ENCODE peak calls at places on chromosomes 13 and 19, in six cellular contexts. W is HepG2, E is K562, U is HCT116, J is H1, Z is GM12878. P is an unnamed sample.

GRCh38 chr13:80040977-80041310 is 300.0 kb downstream of the SPRY2 start:
- DNase-seq in U (no peak), E (no peak), Z (no peak), W (no peak), J (no peak), P (no peak)

GRCh38 chr13:48235100-48235813 is 2.3 kb downstream of the ITM2B start:
- DNase-seq in W (no peak), U (no peak), E (no peak), Z (peak), J (no peak), P (peak)

GRCh38 chr19:16295071-16295470 is 29.6 kb upstream of the KLF2 start:
- DNase-seq in W (no peak), Z (no peak), J (no peak), U (no peak), E (no peak), P (no peak)

GRCh38 chr19:1882089-1882785 is 3.1 kb downstream of the ABHD17A start:
- DNase-seq in E (peak), U (no peak), Z (no peak), W (no peak), J (no peak), P (no peak)

GRCh38 chr13:33017410-33017929 is 1.2 kb downstream of the KL start:
- DNase-seq in W (peak), J (no peak), E (peak), U (no peak), Z (peak), P (no peak)

GRCh38 chr19:49361438-49362047 is 673 bp downstream of the TEAD2 start:
- DNase-seq in U (peak), J (no peak), E (peak), W (peak), Z (no peak), P (no peak)

GRCh38 chr13:92547256-92547655 is 679.4 kb upstream of the GPC6 start:
- DNase-seq in Z (no peak), E (no peak), J (no peak), W (no peak), U (no peak), P (no peak)

GRCh38 chr13:113836917-113837553 is 26.8 kb downstream of the GAS6 start:
- DNase-seq in W (no peak), Z (no peak), U (peak), E (no peak), J (no peak), P (no peak)

GRCh38 chr19:5804516-5805464 is at the start of gene NRTN:
- DNase-seq in U (no peak), E (peak), W (no peak), Z (no peak), J (peak), P (no peak)

GRCh38 chr13:102510072-102510471 is 86.7 kb upstream of the TPP2 start:
- DNase-seq in J (no peak), U (no peak), Z (no peak), E (no peak), W (no peak), P (no peak)

GRCh38 chr19:57302020-57302465 is 18.2 kb upstream of the ZNF543 start:
- DNase-seq in Z (no peak), J (no peak), U (no peak), W (no peak), E (no peak), P (no peak)

GRCh38 chr13:59680429-59681024 is 483.2 kb downstream of the DIAPH3 start:
- DNase-seq in W (no peak), U (peak), Z (no peak), J (no peak), E (peak), P (no peak)

GRCh38 chr19:31214086-31214485 is 135.2 kb downstream of the TSHZ3 start:
- DNase-seq in J (no peak), Z (no peak), E (peak), U (no peak), W (no peak), P (no peak)

GRCh38 chr19:38006361-38007045 is 99.5 kb downstream of the SIPA1L3 start:
- DNase-seq in U (no peak), E (no peak), Z (peak), W (peak), J (no peak), P (no peak)

GRCh38 chr19:17755977-17756670 is 4.8 kb downstream of the FCHO1 start:
- DNase-seq in U (no peak), E (peak), Z (peak), W (no peak), J (peak), P (peak)

GRCh38 chr19:49056101-49056901 is 1.2 kb downstream of the CGB7 start:
- DNase-seq in Z (no peak), E (peak), J (peak), W (peak), U (peak), P (no peak)

GRCh38 chr13:47170971-47171370 is 274.1 kb upstream of the HTR2A start:
- DNase-seq in U (no peak), E (no peak), J (no peak), Z (no peak), W (no peak), P (no peak)

GRCh38 chr13:78659450-78660110 is 625 bp upstream of the OBI1 start:
- DNase-seq in J (no peak), Z (no peak), W (no peak), E (no peak), U (no peak), P (no peak)

GRCh38 chr13:70732611-70733010 is 624.4 kb upstream of the KLHL1 start:
- DNase-seq in W (no peak), Z (no peak), E (no peak), J (no peak), U (no peak), P (no peak)

GRCh38 chr19:27580906-27581305 is 1632.0 kb downstream of the UQCRFS1 start:
- DNase-seq in U (no peak), J (no peak), Z (no peak), W (no peak), E (no peak), P (no peak)

GRCh38 chr13:34941835-34942731 is at the start of gene NBEA:
- DNase-seq in Z (peak), W (peak), E (peak), J (peak), U (peak), P (no peak)

GRCh38 chr13:86906458-86906857 is 764.7 kb upstream of the SLITRK5 start:
- DNase-seq in W (no peak), J (no peak), U (no peak), Z (no peak), E (no peak), P (no peak)

GRCh38 chr13:106753241-106753640 is 185.3 kb upstream of the ARGLU1 start:
- DNase-seq in Z (no peak), E (no peak), W (no peak), J (no peak), U (no peak), P (no peak)

GRCh38 chr19:46076951-46077814 is 36.4 kb upstream of the IGFL4 start:
- DNase-seq in Z (no peak), U (peak), W (peak), J (peak), E (peak), P (peak)

GRCh38 chr13:21849323-21849722 is 178.4 kb downstream of the FGF9 start:
- DNase-seq in W (peak), Z (peak), U (peak), J (no peak), E (peak), P (peak)

GRCh38 chr13:41059896-41060722 is 1.2 kb upstream of the WBP4 start:
- DNase-seq in W (peak), Z (peak), E (peak), J (peak), U (peak), P (peak)

GRCh38 chr19:49315111-49315510 is 9.9 kb downstream of the SLC6A16 start:
- DNase-seq in E (no peak), U (no peak), Z (no peak), J (no peak), W (no peak), P (no peak)

DNA sequence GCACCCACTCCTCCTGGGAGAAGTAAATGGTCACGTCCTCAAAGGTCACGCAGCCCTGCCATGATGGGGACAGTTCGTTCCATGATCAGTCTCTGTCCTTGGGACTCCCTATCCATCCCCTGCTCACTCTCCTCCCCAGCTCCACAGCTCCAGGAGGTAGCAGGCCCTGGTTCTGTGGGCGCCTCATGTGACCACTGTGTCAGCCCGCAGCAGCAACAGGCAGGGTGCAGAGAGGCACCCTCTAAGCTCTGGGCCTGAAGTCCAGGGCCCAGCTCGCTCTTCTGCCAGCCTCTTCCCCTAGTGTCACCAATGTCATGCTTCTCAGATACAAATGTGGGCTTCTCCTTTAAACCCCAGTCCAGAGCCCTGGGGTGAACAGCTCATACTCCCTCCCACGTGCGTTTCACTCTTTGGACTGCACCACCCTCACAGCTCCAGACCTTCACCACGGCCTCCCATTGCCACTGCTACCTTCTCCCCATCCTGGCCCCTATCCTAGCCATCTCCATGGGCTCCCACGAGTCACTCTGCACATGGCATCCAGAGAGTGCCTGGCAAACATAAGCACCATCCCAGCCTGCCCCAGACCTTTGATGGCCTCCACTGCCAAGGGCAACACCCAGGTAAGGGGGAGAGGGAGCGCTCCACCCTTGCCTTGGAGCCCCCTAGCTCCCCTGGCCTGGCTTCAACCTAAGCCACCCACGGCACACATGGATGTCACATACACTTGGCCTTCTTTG is 2.9 kb downstream of the ZNF792 start:
- DNase-seq in U (no peak), E (no peak), W (no peak), J (peak), Z (no peak), P (no peak)
- H3K4me3 ChIP-seq in U (no peak), E (no peak), W (peak), J (no peak), Z (no peak), P (no peak)

GRCh38 chr19:11090264-11091032 is 1.2 kb downstream of the LDLR start:
- DNase-seq in U (peak), E (peak), J (peak), Z (peak), W (peak), P (peak)

GRCh38 chr19:11091343-11092153 is 2.3 kb downstream of the LDLR start:
- DNase-seq in Z (no peak), U (peak), J (no peak), E (peak), W (peak), P (peak)

GRCh38 chr19:11089254-11090013 is at the start of gene LDLR:
- DNase-seq in E (peak), J (peak), W (peak), U (peak), Z (peak), P (peak)

GRCh38 chr19:11087870-11088507 is 1.3 kb upstream of the LDLR start:
- DNase-seq in Z (no peak), W (no peak), U (no peak), J (no peak), E (no peak), P (no peak)

GRCh38 chr19:11088508-11089253 is 582 bp upstream of the LDLR start:
- DNase-seq in W (peak), U (no peak), E (peak), Z (no peak), J (no peak), P (no peak)
- TF ChIP-seq ZNF274 in W (no peak), U (no peak), E (no peak), Z (no peak), J (no peak), P (no peak)

GRCh38 chr19:9436358-9436757 is 985 bp upstream of the ZNF266 start:
- DNase-seq in Z (no peak), J (no peak), W (no peak), U (no peak), E (no peak), P (no peak)
- H3K4me3 ChIP-seq in Z (peak), J (no peak), W (peak), U (no peak), E (peak), P (peak)

GRCh38 chr13:31946091-31946770 is 85.3 kb upstream of the FRY start:
- DNase-seq in J (no peak), Z (no peak), W (no peak), E (no peak), U (no peak), P (no peak)

GRCh38 chr13:31943591-31943990 is 88.0 kb upstream of the FRY start:
- DNase-seq in J (no peak), Z (no peak), E (no peak), U (no peak), W (no peak), P (no peak)

GRCh38 chr13:31945202-31945978 is 86.2 kb upstream of the FRY start:
- DNase-seq in U (no peak), Z (no peak), J (no peak), W (no peak), E (peak), P (no peak)

GRCh38 chr13:31947105-31947504 is 84.5 kb upstream of the FRY start:
- DNase-seq in J (no peak), Z (no peak), E (no peak), W (no peak), U (no peak), P (no peak)

DNA sequence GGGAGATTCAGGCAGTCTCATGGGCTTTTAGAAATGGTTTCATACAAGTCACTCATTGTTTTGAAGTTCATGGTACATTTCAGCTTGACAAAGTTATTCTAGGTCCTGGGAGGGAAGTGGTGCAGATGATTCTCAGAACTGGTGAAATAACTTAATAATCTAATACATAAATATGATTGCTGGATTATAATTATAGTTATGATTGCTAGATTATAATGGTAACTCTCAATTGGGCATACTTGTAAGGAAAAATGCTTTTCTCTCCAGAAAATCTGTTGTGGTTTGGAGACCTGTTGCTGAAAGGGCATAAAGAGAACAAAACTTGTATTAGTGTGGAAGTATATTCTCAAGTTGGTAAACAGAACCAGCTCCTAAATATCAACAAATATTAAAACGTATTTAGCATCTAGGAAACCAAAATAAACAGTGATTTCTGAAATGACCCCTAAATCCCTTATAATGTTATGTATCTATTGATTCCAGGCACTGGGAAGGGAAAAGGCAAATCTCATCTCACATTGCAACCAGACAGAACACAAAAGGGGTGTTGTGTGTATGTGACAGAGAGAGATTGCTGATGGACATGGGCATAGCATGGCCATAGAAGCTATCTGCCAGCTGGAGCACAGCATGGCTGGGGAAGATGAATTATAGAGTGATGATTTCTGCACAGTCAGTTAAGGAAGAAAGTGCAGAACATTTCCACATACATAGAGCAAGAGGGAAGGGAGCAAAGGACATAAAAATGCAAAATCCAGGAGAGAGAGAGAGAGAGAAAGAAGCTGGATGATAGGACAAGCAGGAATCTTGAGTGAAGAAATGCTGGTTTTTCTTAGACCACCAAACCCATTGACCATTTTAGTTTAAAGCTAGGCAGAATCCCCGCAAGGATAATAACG is 87.1 kb upstream of the FRY start:
- DNase-seq in U (no peak), E (no peak), J (no peak), Z (no peak), W (no peak), P (no peak)
- TF ChIP-seq ZNF274 in U (no peak), E (no peak), J (no peak), Z (no peak), W (no peak), P (no peak)

DNA sequence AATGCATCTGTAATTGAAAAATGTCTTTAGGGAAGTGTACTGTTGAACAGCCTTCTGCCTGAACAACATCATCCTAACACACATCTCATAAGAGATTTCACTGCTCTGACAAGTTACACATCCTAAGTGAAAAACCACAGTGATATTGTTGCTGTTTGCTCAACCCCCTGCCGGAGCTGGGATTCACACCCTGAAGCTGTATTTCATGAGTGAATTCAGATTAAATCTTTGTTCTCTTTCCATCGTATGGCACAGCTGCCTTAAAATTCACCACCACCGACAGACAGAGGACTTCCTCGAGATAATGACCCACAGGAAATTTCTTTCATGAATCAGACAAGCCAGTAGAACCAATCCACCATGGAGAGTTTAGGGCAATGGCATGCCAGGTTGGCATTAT is 280.8 kb downstream of the DCT start:
- DNase-seq in Z (no peak), J (no peak), W (no peak), E (no peak), U (no peak), P (no peak)
- H3K4me3 ChIP-seq in Z (no peak), J (no peak), W (no peak), E (no peak), U (no peak), P (no peak)

P was measured in NT2/D1.